ENCODE peak calls at places on chromosomes 13 and 19, in ten cellular contexts. One of them, this sample, is unnamed.

GRCh38 chr13:110470272-110471009 is 91.1 kb downstream of the RAB20 start:
- DNase-seq in B cell: no peak
- DNase-seq in stomach: no peak
- DNase-seq in SK-N-SH: peak; percentile 69
- DNase-seq in body of pancreas: no peak
- DNase-seq in upper lobe of right lung: no peak
- DNase-seq in progenitor cell of endocrine pancreas: no peak
- DNase-seq in bronchial epithelial cell: no peak
- DNase-seq in astrocyte of the cerebellum: no peak
- DNase-seq in astrocyte of the spinal cord: no peak
- DNase-seq in this sample: no peak

GRCh38 chr13:60584976-60585375 is 188.0 kb downstream of the TDRD3 start:
- DNase-seq in B cell: no peak
- DNase-seq in stomach: no peak
- DNase-seq in SK-N-SH: no peak
- DNase-seq in body of pancreas: no peak
- DNase-seq in upper lobe of right lung: no peak
- DNase-seq in progenitor cell of endocrine pancreas: no peak
- DNase-seq in bronchial epithelial cell: no peak
- DNase-seq in astrocyte of the cerebellum: peak; percentile 16
- DNase-seq in astrocyte of the spinal cord: peak; percentile 62
- DNase-seq in this sample: no peak

GRCh38 chr19:1725100-1726064 is 27.9 kb upstream of the ONECUT3 start:
- DNase-seq in B cell: peak; percentile 52
- DNase-seq in stomach: peak; percentile 65
- DNase-seq in SK-N-SH: peak; percentile 100
- DNase-seq in body of pancreas: peak; percentile 75
- DNase-seq in upper lobe of right lung: no peak
- DNase-seq in progenitor cell of endocrine pancreas: peak; percentile 86
- DNase-seq in bronchial epithelial cell: no peak
- DNase-seq in astrocyte of the cerebellum: no peak
- DNase-seq in astrocyte of the spinal cord: peak; percentile 35
- DNase-seq in this sample: peak; percentile 86

GRCh38 chr19:8259142-8259921 is 48.8 kb downstream of the CD320 start:
- DNase-seq in B cell: no peak
- DNase-seq in stomach: no peak
- DNase-seq in SK-N-SH: no peak
- DNase-seq in body of pancreas: no peak
- DNase-seq in upper lobe of right lung: no peak
- DNase-seq in progenitor cell of endocrine pancreas: no peak
- DNase-seq in bronchial epithelial cell: no peak
- DNase-seq in astrocyte of the cerebellum: no peak
- DNase-seq in astrocyte of the spinal cord: no peak
- DNase-seq in this sample: no peak

GRCh38 chr13:31747966-31748365 is 8.6 kb downstream of the RXFP2 start:
- DNase-seq in B cell: no peak
- DNase-seq in stomach: no peak
- DNase-seq in SK-N-SH: no peak
- DNase-seq in body of pancreas: no peak
- DNase-seq in upper lobe of right lung: no peak
- DNase-seq in progenitor cell of endocrine pancreas: no peak
- DNase-seq in bronchial epithelial cell: no peak
- DNase-seq in astrocyte of the cerebellum: no peak
- DNase-seq in astrocyte of the spinal cord: no peak
- DNase-seq in this sample: no peak

GRCh38 chr13:42626461-42626860 is 52.5 kb downstream of the TNFSF11 start:
- DNase-seq in B cell: no peak
- DNase-seq in stomach: no peak
- DNase-seq in SK-N-SH: no peak
- DNase-seq in body of pancreas: no peak
- DNase-seq in upper lobe of right lung: no peak
- DNase-seq in progenitor cell of endocrine pancreas: no peak
- DNase-seq in bronchial epithelial cell: peak; percentile 89
- DNase-seq in astrocyte of the cerebellum: no peak
- DNase-seq in astrocyte of the spinal cord: no peak
- DNase-seq in this sample: no peak

GRCh38 chr19:54728167-54728566 is 3.9 kb downstream of the KIR3DL3 start:
- DNase-seq in B cell: no peak
- DNase-seq in stomach: no peak
- DNase-seq in SK-N-SH: no peak
- DNase-seq in body of pancreas: no peak
- DNase-seq in upper lobe of right lung: no peak
- DNase-seq in progenitor cell of endocrine pancreas: no peak
- DNase-seq in bronchial epithelial cell: no peak
- DNase-seq in astrocyte of the cerebellum: no peak
- DNase-seq in astrocyte of the spinal cord: no peak
- DNase-seq in this sample: no peak

GRCh38 chr19:55600336-55601028 is 394 bp downstream of the ZNF524 start:
- DNase-seq in B cell: no peak
- DNase-seq in stomach: no peak
- DNase-seq in SK-N-SH: peak; percentile 89
- DNase-seq in body of pancreas: no peak
- DNase-seq in upper lobe of right lung: no peak
- DNase-seq in progenitor cell of endocrine pancreas: peak; percentile 83
- DNase-seq in bronchial epithelial cell: no peak
- DNase-seq in astrocyte of the cerebellum: no peak
- DNase-seq in astrocyte of the spinal cord: peak; percentile 69
- DNase-seq in this sample: peak; percentile 65

GRCh38 chr13:52454459-52454824 is 836 bp upstream of the CKAP2 start:
- DNase-seq in B cell: peak; percentile 69
- DNase-seq in stomach: no peak
- DNase-seq in SK-N-SH: peak; percentile 34
- DNase-seq in body of pancreas: no peak
- DNase-seq in upper lobe of right lung: no peak
- DNase-seq in progenitor cell of endocrine pancreas: no peak
- DNase-seq in bronchial epithelial cell: peak; percentile 88
- DNase-seq in astrocyte of the cerebellum: no peak
- DNase-seq in astrocyte of the spinal cord: peak; percentile 16
- DNase-seq in this sample: peak; percentile 49

GRCh38 chr19:41919948-41920712 is 8.1 kb downstream of the ERFL start:
- DNase-seq in B cell: peak; percentile 37
- DNase-seq in stomach: no peak
- DNase-seq in SK-N-SH: no peak
- DNase-seq in body of pancreas: no peak
- DNase-seq in upper lobe of right lung: no peak
- DNase-seq in progenitor cell of endocrine pancreas: no peak
- DNase-seq in bronchial epithelial cell: peak; percentile 36
- DNase-seq in astrocyte of the cerebellum: no peak
- DNase-seq in astrocyte of the spinal cord: no peak
- DNase-seq in this sample: no peak

GRCh38 chr19:18896421-18896841 is 473 bp upstream of the CERS1 start:
- DNase-seq in B cell: no peak
- DNase-seq in stomach: no peak
- DNase-seq in SK-N-SH: peak; percentile 62
- DNase-seq in body of pancreas: no peak
- DNase-seq in upper lobe of right lung: no peak
- DNase-seq in progenitor cell of endocrine pancreas: no peak
- DNase-seq in bronchial epithelial cell: no peak
- DNase-seq in astrocyte of the cerebellum: no peak
- DNase-seq in astrocyte of the spinal cord: no peak
- DNase-seq in this sample: no peak

GRCh38 chr19:3655402-3656072 is 28.9 kb upstream of the CACTIN start:
- DNase-seq in B cell: peak; percentile 38
- DNase-seq in stomach: peak; percentile 33
- DNase-seq in SK-N-SH: peak; percentile 59
- DNase-seq in body of pancreas: no peak
- DNase-seq in upper lobe of right lung: no peak
- DNase-seq in progenitor cell of endocrine pancreas: no peak
- DNase-seq in bronchial epithelial cell: peak; percentile 53
- DNase-seq in astrocyte of the cerebellum: peak; percentile 61
- DNase-seq in astrocyte of the spinal cord: peak; percentile 94
- DNase-seq in this sample: no peak

GRCh38 chr13:111519041-111519440 is 198.6 kb downstream of the TEX29 start:
- DNase-seq in B cell: no peak
- DNase-seq in stomach: no peak
- DNase-seq in SK-N-SH: no peak
- DNase-seq in body of pancreas: no peak
- DNase-seq in upper lobe of right lung: no peak
- DNase-seq in progenitor cell of endocrine pancreas: no peak
- DNase-seq in bronchial epithelial cell: no peak
- DNase-seq in astrocyte of the cerebellum: no peak
- DNase-seq in astrocyte of the spinal cord: no peak
- DNase-seq in this sample: no peak

GRCh38 chr13:83731113-83731512 is 151.2 kb downstream of the SLITRK1 start:
- DNase-seq in B cell: no peak
- DNase-seq in stomach: no peak
- DNase-seq in SK-N-SH: no peak
- DNase-seq in body of pancreas: no peak
- DNase-seq in upper lobe of right lung: no peak
- DNase-seq in progenitor cell of endocrine pancreas: no peak
- DNase-seq in bronchial epithelial cell: peak; percentile 26
- DNase-seq in astrocyte of the cerebellum: no peak
- DNase-seq in astrocyte of the spinal cord: no peak
- DNase-seq in this sample: no peak

GRCh38 chr19:47765522-47766358 is 12.8 kb upstream of the SELENOW start:
- DNase-seq in B cell: peak; percentile 59
- DNase-seq in stomach: peak; percentile 72
- DNase-seq in SK-N-SH: peak; percentile 77
- DNase-seq in body of pancreas: peak; percentile 63
- DNase-seq in upper lobe of right lung: peak; percentile 79
- DNase-seq in progenitor cell of endocrine pancreas: peak; percentile 66
- DNase-seq in bronchial epithelial cell: peak; percentile 44
- DNase-seq in astrocyte of the cerebellum: peak; percentile 19
- DNase-seq in astrocyte of the spinal cord: no peak
- DNase-seq in this sample: peak; percentile 73

DNA sequence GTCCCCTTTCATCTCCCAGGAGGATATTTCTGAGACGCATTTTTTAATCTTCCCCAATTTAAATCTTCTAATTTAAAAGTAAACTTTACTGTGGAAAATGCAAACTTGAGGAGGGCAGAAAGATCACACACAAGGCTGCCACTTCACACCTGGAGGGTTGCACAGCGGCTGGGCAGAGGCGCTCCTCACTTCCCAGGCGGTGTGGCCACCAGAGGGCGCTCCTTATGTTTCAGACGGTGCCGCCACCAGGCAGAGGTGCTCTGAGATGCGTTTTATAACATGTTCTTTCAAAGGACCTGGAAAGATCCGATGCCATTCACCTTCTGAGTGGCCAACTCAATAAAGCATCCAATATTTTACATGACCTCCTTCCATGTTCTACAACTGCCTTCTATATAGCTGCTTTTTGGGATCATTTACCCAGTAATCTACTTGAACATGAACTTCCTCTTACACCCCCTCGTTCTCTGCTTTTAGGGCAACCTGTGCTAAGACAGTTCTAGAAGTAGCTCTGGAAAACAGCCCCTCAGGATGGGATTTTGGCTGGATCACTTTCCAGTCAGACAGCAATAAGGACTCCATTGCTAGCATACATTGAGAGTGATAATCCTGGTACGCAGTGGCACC is 14.8 kb upstream of the MTUS2 start:
- DNase-seq in B cell: peak; percentile 16
- DNase-seq in stomach: no peak
- DNase-seq in SK-N-SH: peak; percentile 35
- DNase-seq in body of pancreas: no peak
- DNase-seq in upper lobe of right lung: no peak
- DNase-seq in progenitor cell of endocrine pancreas: no peak
- DNase-seq in bronchial epithelial cell: no peak
- DNase-seq in astrocyte of the cerebellum: no peak
- DNase-seq in astrocyte of the spinal cord: no peak
- DNase-seq in this sample: no peak
- TF ChIP-seq CTCF in B cell: peak; percentile 19
- TF ChIP-seq CTCF in stomach: no peak
- TF ChIP-seq CTCF in SK-N-SH: peak; percentile 56
- TF ChIP-seq CTCF in body of pancreas: no peak
- TF ChIP-seq CTCF in upper lobe of right lung: peak; percentile 40
- TF ChIP-seq CTCF in progenitor cell of endocrine pancreas: peak; percentile 55
- TF ChIP-seq CTCF in bronchial epithelial cell: peak; percentile 29
- TF ChIP-seq CTCF in astrocyte of the cerebellum: peak; percentile 20
- TF ChIP-seq CTCF in astrocyte of the spinal cord: peak; percentile 46
- TF ChIP-seq CTCF in this sample: peak; percentile 39

GRCh38 chr19:51637362-51637978 is 7.3 kb upstream of the SIGLEC5 start:
- DNase-seq in B cell: peak; percentile 63
- DNase-seq in stomach: no peak
- DNase-seq in SK-N-SH: peak; percentile 33
- DNase-seq in body of pancreas: no peak
- DNase-seq in upper lobe of right lung: no peak
- DNase-seq in progenitor cell of endocrine pancreas: no peak
- DNase-seq in bronchial epithelial cell: peak; percentile 1
- DNase-seq in astrocyte of the cerebellum: no peak
- DNase-seq in astrocyte of the spinal cord: no peak
- DNase-seq in this sample: no peak
- TF ChIP-seq CTCF in B cell: peak; percentile 68
- TF ChIP-seq CTCF in stomach: peak; percentile 28
- TF ChIP-seq CTCF in SK-N-SH: peak; percentile 58
- TF ChIP-seq CTCF in body of pancreas: no peak
- TF ChIP-seq CTCF in upper lobe of right lung: peak; percentile 39
- TF ChIP-seq CTCF in progenitor cell of endocrine pancreas: peak; percentile 40
- TF ChIP-seq CTCF in bronchial epithelial cell: peak; percentile 32
- TF ChIP-seq CTCF in astrocyte of the cerebellum: no peak
- TF ChIP-seq CTCF in astrocyte of the spinal cord: peak; percentile 27
- TF ChIP-seq CTCF in this sample: peak; percentile 49

DNA sequence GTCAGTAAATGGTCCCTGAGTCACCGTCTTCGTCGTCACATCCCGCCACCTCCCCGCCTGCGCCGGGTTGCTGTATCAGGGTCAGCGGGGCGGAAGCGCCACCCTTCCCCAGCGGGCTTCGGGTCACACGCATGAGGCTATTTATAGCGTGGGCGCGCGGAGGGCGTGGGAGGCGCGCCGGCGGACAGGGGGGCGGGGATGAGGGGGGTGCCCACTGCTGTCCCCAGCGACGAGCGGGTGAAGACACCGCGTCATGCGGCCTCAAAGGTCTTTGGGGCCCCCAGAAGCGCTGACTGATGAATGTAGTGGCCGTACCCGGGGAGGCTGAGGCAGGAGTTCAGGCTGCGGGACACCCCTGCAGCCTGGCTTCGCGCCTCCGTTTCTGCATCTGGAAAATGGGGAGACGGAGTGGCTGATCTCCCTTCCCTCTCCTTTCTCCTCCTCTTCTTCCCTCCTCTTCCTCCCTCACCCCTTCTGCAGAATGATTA is 7.9 kb downstream of the UNC13A start:
- DNase-seq in B cell: peak; percentile 77
- DNase-seq in stomach: peak; percentile 57
- DNase-seq in SK-N-SH: no peak
- DNase-seq in body of pancreas: peak; percentile 51
- DNase-seq in upper lobe of right lung: peak; percentile 86
- DNase-seq in progenitor cell of endocrine pancreas: no peak
- DNase-seq in bronchial epithelial cell: peak; percentile 22
- DNase-seq in astrocyte of the cerebellum: no peak
- DNase-seq in astrocyte of the spinal cord: peak; percentile 26
- DNase-seq in this sample: peak; percentile 84
- TF ChIP-seq CTCF in B cell: no peak
- TF ChIP-seq CTCF in stomach: no peak
- TF ChIP-seq CTCF in SK-N-SH: no peak
- TF ChIP-seq CTCF in body of pancreas: no peak
- TF ChIP-seq CTCF in upper lobe of right lung: peak; percentile 15
- TF ChIP-seq CTCF in progenitor cell of endocrine pancreas: no peak
- TF ChIP-seq CTCF in bronchial epithelial cell: no peak
- TF ChIP-seq CTCF in astrocyte of the cerebellum: no peak
- TF ChIP-seq CTCF in astrocyte of the spinal cord: no peak
- TF ChIP-seq CTCF in this sample: no peak

DNA sequence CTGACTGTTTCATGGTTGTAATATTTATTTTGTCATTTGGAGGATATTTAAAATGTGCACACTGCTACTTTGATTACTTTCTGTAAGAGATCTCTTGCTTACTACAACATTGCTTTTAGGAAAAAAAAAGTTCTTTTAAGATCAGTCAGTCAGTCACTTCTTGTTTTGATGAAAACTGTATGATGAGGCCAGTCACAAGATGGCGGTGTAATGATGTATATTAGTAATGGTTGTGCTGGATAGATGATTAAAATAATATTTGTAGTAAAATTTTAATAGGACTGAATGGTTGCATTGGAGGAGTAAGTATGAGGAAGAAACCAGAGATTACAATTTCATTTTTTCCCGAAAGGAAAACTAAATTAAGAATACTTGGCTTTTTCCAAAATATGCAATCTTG is 2411.1 kb downstream of the PCDH9 start:
- DNase-seq in B cell: no peak
- DNase-seq in stomach: no peak
- DNase-seq in SK-N-SH: no peak
- DNase-seq in body of pancreas: no peak
- DNase-seq in upper lobe of right lung: no peak
- DNase-seq in progenitor cell of endocrine pancreas: no peak
- DNase-seq in bronchial epithelial cell: peak; percentile 2
- DNase-seq in astrocyte of the cerebellum: no peak
- DNase-seq in astrocyte of the spinal cord: peak; percentile 1
- DNase-seq in this sample: no peak
- TF ChIP-seq CTCF in B cell: no peak
- TF ChIP-seq CTCF in stomach: no peak
- TF ChIP-seq CTCF in SK-N-SH: peak; percentile 36
- TF ChIP-seq CTCF in body of pancreas: no peak
- TF ChIP-seq CTCF in upper lobe of right lung: no peak
- TF ChIP-seq CTCF in progenitor cell of endocrine pancreas: no peak
- TF ChIP-seq CTCF in bronchial epithelial cell: no peak
- TF ChIP-seq CTCF in astrocyte of the cerebellum: no peak
- TF ChIP-seq CTCF in astrocyte of the spinal cord: no peak
- TF ChIP-seq CTCF in this sample: no peak